ENCODE peak calls at places on chromosomes 11 and 22, in six cellular contexts. Q is naive B cell, W is OCI-M1, J is type B pancreatic cell, T is kidney tubule cell, F is nephron progenitor cell. P is an unnamed sample.

GRCh38 chr22:50732681-50733080 is 5.3 kb upstream of the ACR start:
- DNase-seq in Q (no peak), W (no peak), J (peak), T (no peak), F (no peak), P (peak)

GRCh38 chr11:77672276-77672675 is 34.7 kb upstream of the CLNS1A start:
- DNase-seq in Q (no peak), W (no peak), J (no peak), T (peak), F (no peak), P (no peak)

GRCh38 chr11:70066136-70066520 is 12.0 kb upstream of the ANO1 start:
- DNase-seq in Q (no peak), W (no peak), J (peak), T (no peak), F (no peak), P (no peak)

GRCh38 chr11:57699813-57700212 is 12.2 kb downstream of the MED19 start:
- DNase-seq in Q (no peak), W (no peak), J (no peak), T (no peak), F (no peak), P (no peak)

GRCh38 chr11:10486161-10486840 is 31.2 kb downstream of the AMPD3 start:
- DNase-seq in Q (no peak), W (no peak), J (peak), T (no peak), F (no peak), P (no peak)

GRCh38 chr11:117933930-117934329 is 4.7 kb upstream of the TMPRSS13 start:
- DNase-seq in Q (no peak), W (no peak), J (no peak), T (no peak), F (no peak), P (no peak)

GRCh38 chr22:21942407-21942895 is 10.2 kb downstream of the PPM1F start:
- DNase-seq in Q (no peak), W (no peak), J (no peak), T (peak), F (no peak), P (peak)

GRCh38 chr11:112004389-112004788 is 20.8 kb upstream of the DLAT start:
- DNase-seq in Q (peak), W (peak), J (no peak), T (no peak), F (no peak), P (no peak)

GRCh38 chr22:19791243-19791642 is 30.7 kb downstream of the TBX1 start:
- DNase-seq in Q (no peak), W (no peak), J (no peak), T (no peak), F (no peak), P (no peak)

GRCh38 chr11:127454856-127455255 is 454.3 kb upstream of the KIRREL3 start:
- DNase-seq in Q (no peak), W (no peak), J (no peak), T (peak), F (no peak), P (no peak)

GRCh38 chr11:35947437-35947836 is 3.6 kb downstream of the LDLRAD3 start:
- DNase-seq in Q (no peak), W (no peak), J (no peak), T (no peak), F (no peak), P (no peak)

GRCh38 chr11:34959770-34960169 is 43.4 kb downstream of the PDHX start:
- DNase-seq in Q (no peak), W (no peak), J (no peak), T (no peak), F (no peak), P (no peak)

GRCh38 chr11:118152552-118153471 is at the start of gene SCN4B:
- DNase-seq in Q (no peak), W (no peak), J (no peak), T (peak), F (peak), P (no peak)

GRCh38 chr22:37553725-37554124 is 6.6 kb upstream of the CDC42EP1 start:
- DNase-seq in Q (no peak), W (no peak), J (no peak), T (no peak), F (no peak), P (no peak)

P was measured in mesenteric fat pad.